ENCODE peak calls at places on chromosome 16, in eight cellular contexts. Z is CD4-positive, alpha-beta T cell; H is thoracic aorta; C is nephron progenitor cell; X is Calu3; J is GM13976; I is MM.1S; M is neural crest cell. S is an unnamed sample.

GRCh38 chr16:86828653-86829052 is 250.3 kb downstream of the FOXL1 start:
- DNase-seq in Z (no peak), H (no peak), C (no peak), X (no peak), J (no peak), I (no peak), M (no peak), S (no peak)

GRCh38 chr16:4322121-4323035 is 6.5 kb downstream of the GLIS2 start:
- DNase-seq in Z (no peak), H (no peak), C (no peak), X (no peak), J (no peak), I (no peak), M (no peak), S (no peak)

GRCh38 chr16:79821911-79822310 is 221.4 kb upstream of the MAF start:
- DNase-seq in Z (no peak), H (no peak), C (no peak), X (no peak), J (no peak), I (no peak), M (no peak), S (no peak)

GRCh38 chr16:9260665-9261064 is 169.2 kb downstream of the HAPSTR1 start:
- DNase-seq in Z (no peak), H (no peak), C (no peak), X (peak), J (no peak), I (no peak), M (no peak), S (no peak)

GRCh38 chr16:67026570-67026969 is 2.4 kb upstream of the CBFB start:
- DNase-seq in Z (no peak), H (no peak), C (no peak), X (no peak), J (no peak), I (no peak), M (no peak), S (no peak)

GRCh38 chr16:3193221-3194212 is 5.5 kb downstream of the OR1F1 start:
- DNase-seq in Z (no peak), H (no peak), C (no peak), X (no peak), J (no peak), I (no peak), M (no peak), S (no peak)

GRCh38 chr16:67264866-67265265 is 14.5 kb upstream of the PLEKHG4 start:
- DNase-seq in Z (no peak), H (no peak), C (no peak), X (no peak), J (no peak), I (no peak), M (no peak), S (no peak)

GRCh38 chr16:72913551-72913950 is 134.4 kb downstream of the ZFHX3 start:
- DNase-seq in Z (no peak), H (no peak), C (no peak), X (no peak), J (no peak), I (no peak), M (no peak), S (no peak)

GRCh38 chr16:752008-752315 is 8.6 kb upstream of the MSLN start:
- DNase-seq in Z (no peak), H (no peak), C (no peak), X (no peak), J (no peak), I (no peak), M (no peak), S (no peak)

GRCh38 chr16:88747588-88748301 is 37.3 kb downstream of the PIEZO1 start:
- DNase-seq in Z (no peak), H (no peak), C (no peak), X (peak), J (peak), I (peak), M (no peak), S (no peak)
- TF ChIP-seq CTCF in Z (no peak), H (no peak), C (no peak), X (peak), J (peak), I (peak), M (peak), S (no peak)

GRCh38 chr16:87853411-87854052 is 15.8 kb downstream of the SLC7A5 start:
- DNase-seq in Z (peak), H (peak), C (peak), X (peak), J (peak), I (no peak), M (peak), S (peak)

GRCh38 chr16:87849419-87850008 is 19.8 kb downstream of the SLC7A5 start:
- DNase-seq in Z (no peak), H (no peak), C (no peak), X (no peak), J (no peak), I (no peak), M (no peak), S (no peak)

GRCh38 chr16:87851141-87851587 is 18.1 kb downstream of the SLC7A5 start:
- DNase-seq in Z (no peak), H (no peak), C (no peak), X (no peak), J (no peak), I (no peak), M (no peak), S (no peak)

GRCh38 chr16:87850009-87851006 is 19.0 kb downstream of the SLC7A5 start:
- DNase-seq in Z (peak), H (no peak), C (peak), X (peak), J (peak), I (no peak), M (peak), S (peak)

DNA sequence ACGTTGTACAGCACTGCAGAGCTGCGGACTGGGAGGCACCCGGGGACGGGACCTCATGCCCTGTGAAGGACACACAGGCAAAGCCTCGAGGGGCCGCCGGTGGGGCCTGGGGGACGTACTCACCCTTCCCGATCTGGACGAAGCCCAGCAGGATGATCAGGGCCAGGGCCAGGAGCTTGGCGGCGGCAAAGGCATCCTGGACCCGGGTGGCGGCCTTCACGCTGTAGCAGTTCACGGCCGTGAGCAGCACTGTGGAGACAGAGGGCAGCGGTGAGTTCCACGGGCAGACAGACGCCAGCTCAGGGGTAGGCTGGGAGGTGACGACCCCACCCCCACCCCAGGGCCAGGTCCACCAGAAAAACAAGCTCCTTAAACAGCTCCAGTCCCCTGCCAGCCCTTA is 17.7 kb downstream of the SLC7A5 start:
- DNase-seq in Z (no peak), H (no peak), C (peak), X (no peak), J (no peak), I (no peak), M (no peak), S (no peak)
- TF ChIP-seq CTCF in Z (no peak), H (no peak), C (no peak), X (no peak), J (no peak), I (no peak), M (no peak), S (no peak)

GRCh38 chr16:16997349-16997748 is 473.4 kb downstream of the XYLT1 start:
- DNase-seq in Z (no peak), H (no peak), C (no peak), X (no peak), J (no peak), I (no peak), M (no peak), S (no peak)

GRCh38 chr16:17001471-17001870 is 469.3 kb downstream of the XYLT1 start:
- DNase-seq in Z (no peak), H (no peak), C (no peak), X (no peak), J (no peak), I (no peak), M (no peak), S (no peak)

GRCh38 chr16:16994831-16995230 is 475.9 kb downstream of the XYLT1 start:
- DNase-seq in Z (no peak), H (no peak), C (no peak), X (no peak), J (no peak), I (no peak), M (no peak), S (no peak)

GRCh38 chr16:16992986-16993783 is 477.6 kb downstream of the XYLT1 start:
- DNase-seq in Z (no peak), H (no peak), C (peak), X (no peak), J (no peak), I (no peak), M (no peak), S (no peak)

DNA sequence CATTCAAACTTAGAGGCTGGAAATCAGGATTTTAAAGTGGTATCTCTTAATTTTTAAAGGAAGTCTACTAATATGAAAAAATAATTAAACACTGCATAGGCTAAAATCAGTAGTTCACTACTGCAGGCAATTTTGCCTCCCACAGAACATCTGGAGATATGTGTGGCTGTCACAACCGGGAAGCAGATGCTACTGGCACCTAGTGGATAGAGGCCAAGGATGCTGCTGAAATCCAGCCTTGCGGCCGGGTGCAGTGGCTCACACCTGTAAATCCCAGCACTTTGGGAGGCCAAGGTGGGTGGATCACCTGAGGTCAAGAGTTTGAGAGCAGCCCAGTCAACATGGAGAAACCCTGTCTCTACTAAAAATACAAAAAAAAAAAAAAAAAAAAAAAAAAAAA is 473.9 kb downstream of the XYLT1 start:
- DNase-seq in Z (no peak), H (no peak), C (no peak), X (no peak), J (no peak), I (no peak), M (no peak), S (no peak)
- TF ChIP-seq CTCF in Z (no peak), H (no peak), C (no peak), X (no peak), J (no peak), I (no peak), M (no peak), S (no peak)

DNA sequence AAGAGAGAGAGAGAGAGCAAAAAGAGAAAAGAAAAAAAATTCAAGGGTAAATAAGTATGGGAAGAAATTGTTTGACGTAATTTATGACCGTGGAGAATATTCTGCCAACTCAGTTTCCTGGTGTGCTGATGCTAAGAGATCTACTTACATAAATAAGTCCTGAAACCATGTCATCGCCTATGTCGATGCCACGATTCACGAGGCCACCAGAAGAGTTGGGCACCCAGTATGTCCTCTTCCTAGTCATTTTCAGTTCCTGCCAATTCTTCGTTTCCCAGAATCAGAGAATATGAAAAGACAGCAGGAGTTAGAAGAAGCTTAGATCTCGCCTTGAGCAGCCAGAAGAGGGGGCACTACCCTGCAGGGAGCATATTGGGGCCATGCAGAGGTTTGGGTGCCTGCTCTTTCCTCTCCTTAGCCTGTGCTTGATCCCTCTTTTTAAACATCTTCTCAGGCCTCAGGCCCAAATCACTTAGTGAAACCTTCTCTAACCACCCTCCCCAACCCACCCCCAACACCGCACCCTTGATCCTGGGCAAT is 12.4 kb upstream of the LONP2 start:
- DNase-seq in Z (no peak), H (no peak), C (peak), X (peak), J (peak), I (peak), M (peak), S (no peak)
- TF ChIP-seq CTCF in Z (no peak), H (no peak), C (peak), X (peak), J (peak), I (peak), M (peak), S (no peak)

GRCh38 chr16:84483882-84484565 is 20.4 kb downstream of the MEAK7 start:
- DNase-seq in Z (no peak), H (no peak), C (no peak), X (no peak), J (no peak), I (no peak), M (no peak), S (peak)

GRCh38 chr16:84485255-84486010 is 19.0 kb downstream of the MEAK7 start:
- DNase-seq in Z (no peak), H (no peak), C (no peak), X (no peak), J (no peak), I (no peak), M (no peak), S (no peak)

GRCh38 chr16:84486126-84486525 is 18.3 kb downstream of the MEAK7 start:
- DNase-seq in Z (no peak), H (no peak), C (no peak), X (no peak), J (no peak), I (no peak), M (no peak), S (no peak)

GRCh38 chr16:84482951-84483881 is 21.2 kb downstream of the MEAK7 start:
- DNase-seq in Z (no peak), H (no peak), C (no peak), X (no peak), J (no peak), I (no peak), M (no peak), S (no peak)

DNA sequence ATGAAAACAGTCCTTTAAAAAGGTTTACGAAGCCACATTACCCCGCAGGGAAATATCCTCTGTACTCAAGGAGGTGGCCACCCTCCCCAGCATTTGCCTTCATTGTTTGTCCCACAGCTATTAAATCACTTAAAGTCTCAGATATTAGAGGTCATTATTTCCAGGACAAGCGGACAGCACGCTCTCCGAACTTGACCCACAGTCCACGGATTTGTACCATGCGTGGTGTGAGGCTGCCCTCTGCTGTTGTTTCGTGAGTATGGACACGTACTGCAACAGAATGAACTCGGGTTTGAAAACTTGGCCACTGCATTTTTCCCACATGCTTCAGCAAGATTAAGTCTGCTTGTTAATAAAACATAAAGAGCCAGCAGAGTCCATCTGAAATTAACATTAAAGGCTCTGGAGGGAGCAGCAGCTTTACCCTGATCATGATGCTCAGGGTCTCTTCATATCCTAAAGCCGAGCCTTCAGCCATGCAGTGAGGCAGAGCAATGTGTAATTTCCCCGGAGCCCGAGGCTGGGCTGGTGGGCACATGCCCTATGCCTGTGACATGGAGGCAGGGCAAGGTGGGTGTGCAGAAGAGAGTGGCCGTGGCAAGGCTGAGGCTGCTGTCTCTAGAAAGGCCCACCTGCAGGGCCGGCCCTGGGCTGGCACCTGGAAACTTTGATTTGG is 19.7 kb downstream of the MEAK7 start:
- DNase-seq in Z (no peak), H (no peak), C (peak), X (peak), J (no peak), I (peak), M (peak), S (peak)
- TF ChIP-seq CTCF in Z (peak), H (peak), C (peak), X (peak), J (no peak), I (peak), M (peak), S (peak)

GRCh38 chr16:23181506-23181905 is 1.0 kb upstream of the SCNN1G start:
- DNase-seq in Z (no peak), H (no peak), C (no peak), X (no peak), J (no peak), I (no peak), M (no peak), S (no peak)

GRCh38 chr16:23183486-23183862 is 929 bp downstream of the SCNN1G start:
- DNase-seq in Z (no peak), H (no peak), C (no peak), X (no peak), J (no peak), I (no peak), M (no peak), S (no peak)

GRCh38 chr16:23182675-23183485 is at the start of gene SCNN1G:
- DNase-seq in Z (no peak), H (no peak), C (peak), X (peak), J (peak), I (peak), M (peak), S (no peak)

GRCh38 chr16:23185661-23186060 is 3.1 kb downstream of the SCNN1G start:
- DNase-seq in Z (no peak), H (no peak), C (no peak), X (no peak), J (no peak), I (no peak), M (no peak), S (no peak)

DNA sequence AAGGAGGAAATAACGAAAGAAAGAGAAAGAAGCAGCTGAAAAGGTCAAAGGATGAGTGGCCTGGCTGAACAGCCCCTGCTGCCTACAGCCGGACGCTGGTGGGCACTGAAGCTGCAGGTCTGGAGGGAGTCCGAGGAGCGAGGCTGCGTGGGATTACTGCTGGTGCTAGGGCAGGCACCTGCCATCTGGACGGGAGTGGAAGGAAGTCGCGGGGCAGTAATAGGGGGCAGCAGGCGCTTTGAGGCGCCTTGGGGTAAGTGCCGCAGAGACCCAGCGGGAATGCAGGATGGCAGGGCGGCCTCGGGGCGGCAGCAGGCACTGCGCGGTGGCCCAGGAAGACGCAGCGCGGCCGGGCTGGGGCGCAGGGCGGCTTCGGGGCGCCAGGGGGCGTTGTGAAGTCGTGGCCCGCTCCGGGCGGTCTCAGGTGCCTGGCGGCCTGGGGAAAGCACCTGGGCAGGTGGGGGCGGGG is 305 bp upstream of the SCNN1G start:
- DNase-seq in Z (peak), H (no peak), C (peak), X (peak), J (peak), I (peak), M (peak), S (peak)
- TF ChIP-seq CTCF in Z (peak), H (peak), C (peak), X (peak), J (peak), I (peak), M (peak), S (peak)

GRCh38 chr16:35906440-35906839 is 2447.0 kb downstream of the TP53TG3F start:
- DNase-seq in Z (no peak), H (no peak), C (no peak), X (no peak), J (no peak), I (no peak), M (no peak), S (no peak)

GRCh38 chr16:35908942-35909341 is 2449.5 kb downstream of the TP53TG3F start:
- DNase-seq in Z (no peak), H (no peak), C (no peak), X (no peak), J (no peak), I (no peak), M (no peak), S (no peak)

GRCh38 chr16:35909351-35909954 is 2450.0 kb downstream of the TP53TG3F start:
- DNase-seq in Z (no peak), H (no peak), C (no peak), X (no peak), J (no peak), I (no peak), M (no peak), S (no peak)

GRCh38 chr16:35910409-35910808 is 2451.0 kb downstream of the TP53TG3F start:
- DNase-seq in Z (no peak), H (no peak), C (no peak), X (no peak), J (no peak), I (no peak), M (no peak), S (no peak)

DNA sequence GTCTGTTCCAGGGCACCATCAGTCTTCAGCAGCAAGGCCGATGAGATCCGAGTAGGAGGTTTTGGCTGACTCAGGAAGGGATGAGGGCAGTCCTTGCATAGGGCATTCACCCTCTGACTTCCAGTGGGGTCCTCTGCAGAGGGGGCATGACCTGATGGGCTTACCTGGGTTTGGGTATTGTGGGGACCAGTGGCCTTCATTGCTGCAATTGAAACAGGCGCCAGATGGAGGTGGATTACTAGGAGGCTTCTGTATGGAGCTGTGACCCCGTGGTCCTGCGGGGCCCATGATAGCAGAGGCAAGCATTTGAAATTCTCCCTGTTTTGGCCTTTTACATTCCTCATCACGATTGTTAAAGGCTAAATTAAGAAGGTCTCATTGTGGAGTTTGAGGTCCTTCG is 2448.7 kb downstream of the TP53TG3F start:
- DNase-seq in Z (no peak), H (no peak), C (no peak), X (no peak), J (no peak), I (no peak), M (no peak), S (no peak)
- TF ChIP-seq CTCF in Z (no peak), H (no peak), C (no peak), X (no peak), J (no peak), I (no peak), M (no peak), S (no peak)

GRCh38 chr16:85046957-85047866 is 19.6 kb downstream of the KIAA0513 start:
- DNase-seq in Z (no peak), H (no peak), C (no peak), X (no peak), J (no peak), I (no peak), M (no peak), S (no peak)
- TF ChIP-seq CTCF in Z (no peak), H (no peak), C (no peak), X (no peak), J (no peak), I (no peak), M (no peak), S (no peak)

GRCh38 chr16:78005881-78006280 is 16.5 kb upstream of the CLEC3A start:
- DNase-seq in Z (no peak), H (no peak), C (no peak), X (no peak), J (peak), I (no peak), M (peak), S (no peak)
- TF ChIP-seq CTCF in Z (no peak), H (no peak), C (no peak), X (no peak), J (no peak), I (peak), M (peak), S (peak)